ENCODE peak calls at places on chromosomes 6 and 20, in six cellular contexts. X, M, Z, C, T and F are unnamed samples.

GRCh38 chr6:112251170-112251945 is 3.0 kb downstream of the LAMA4 start:
- DNase-seq in X (no peak), M (no peak), T (no peak), Z (no peak), C (no peak), F (no peak)

GRCh38 chr6:167497387-167498056 is 172.6 kb downstream of the TTLL2 start:
- DNase-seq in M (no peak), C (no peak), Z (no peak), X (no peak), T (no peak), F (no peak)

GRCh38 chr6:3013486-3013885 is 13.8 kb downstream of the NQO2 start:
- DNase-seq in T (no peak), M (peak; percentile 94), Z (no peak), C (no peak), X (no peak), F (no peak)

GRCh38 chr6:131831392-131831791 is 23.6 kb downstream of the ENPP1 start:
- DNase-seq in T (no peak), M (peak; percentile 38), C (no peak), Z (no peak), X (no peak), F (no peak)

GRCh38 chr6:144131248-144131709 is 19.0 kb upstream of the STX11 start:
- DNase-seq in M (peak; percentile 93), Z (no peak), X (peak; percentile 47), T (no peak), C (no peak), F (no peak)

GRCh38 chr6:30568245-30568644 is 3.0 kb upstream of the ABCF1 start:
- DNase-seq in T (no peak), M (no peak), Z (no peak), X (no peak), C (no peak), F (no peak)

GRCh38 chr20:36881888-36882287 is 6.0 kb downstream of the TLDC2 start:
- DNase-seq in M (no peak), X (no peak), T (no peak), C (no peak), Z (no peak), F (no peak)

GRCh38 chr6:56357616-56358373 is 110.4 kb upstream of the COL21A1 start:
- DNase-seq in X (no peak), C (peak; percentile 56), T (no peak), Z (no peak), M (peak; percentile 70), F (no peak)

GRCh38 chr20:41897708-41898107 is 279.5 kb upstream of the CHD6 start:
- DNase-seq in C (no peak), X (no peak), T (no peak), M (no peak), Z (no peak), F (no peak)

GRCh38 chr6:18432180-18432579 is 45.0 kb downstream of the RNF144B start:
- DNase-seq in C (no peak), Z (no peak), T (no peak), M (peak; percentile 12), X (no peak), F (no peak)

GRCh38 chr6:133441491-133441890 is 200.3 kb downstream of the EYA4 start:
- DNase-seq in C (no peak), Z (no peak), T (no peak), M (peak; percentile 17), X (no peak), F (no peak)

GRCh38 chr6:28258877-28259777 is at the start of gene NKAPL:
- DNase-seq in M (no peak), C (peak; percentile 19), X (no peak), T (no peak), Z (peak; percentile 61), F (no peak)

GRCh38 chr6:143427109-143427817 is 23.2 kb downstream of the ADAT2 start:
- DNase-seq in C (peak; percentile 30), Z (peak; percentile 84), M (peak; percentile 82), X (no peak), T (peak; percentile 79), F (peak; percentile 88)

GRCh38 chr6:152267967-152268845 is 369.0 kb downstream of the SYNE1 start:
- DNase-seq in T (peak; percentile 43), M (peak; percentile 69), Z (peak; percentile 74), X (no peak), C (peak; percentile 23), F (peak; percentile 59)

GRCh38 chr6:158475344-158476302 is 84.3 kb upstream of the TMEM181 start:
- DNase-seq in M (peak; percentile 67), X (no peak), T (no peak), Z (no peak), C (no peak), F (peak; percentile 20)

GRCh38 chr20:58647162-58647813 is 3.8 kb upstream of the STX16 start:
- DNase-seq in Z (no peak), C (peak; percentile 44), X (no peak), M (no peak), T (peak; percentile 55), F (no peak)

GRCh38 chr6:11277275-11278206 is 45.1 kb upstream of the NEDD9 start:
- DNase-seq in T (no peak), Z (peak; percentile 88), X (no peak), M (peak; percentile 69), C (no peak), F (peak; percentile 75)

GRCh38 chr6:25945175-25945574 is 14.7 kb upstream of the SLC17A2 start:
- DNase-seq in T (no peak), X (no peak), Z (no peak), C (peak; percentile 67), M (no peak), F (no peak)

GRCh38 chr20:59604770-59605665 is 678 bp downstream of the PHACTR3 start:
- DNase-seq in Z (peak; percentile 60), T (peak; percentile 84), X (no peak), M (no peak), C (no peak), F (peak; percentile 54)

GRCh38 chr6:106823732-106824351 is 150.7 kb downstream of the CD24 start:
- DNase-seq in C (no peak), M (no peak), X (no peak), T (no peak), Z (peak; percentile 92), F (no peak)

GRCh38 chr20:145877-146276 is 3.5 kb downstream of the DEFB126 start:
- DNase-seq in T (no peak), C (no peak), X (no peak), M (no peak), Z (peak; percentile 50), F (no peak)

GRCh38 chr6:73644030-73644429 is 9.8 kb downstream of the SLC17A5 start:
- DNase-seq in C (no peak), M (peak; percentile 46), X (no peak), Z (no peak), T (no peak), F (no peak)

GRCh38 chr20:38728911-38729642 is 4.8 kb downstream of the SLC32A1 start:
- DNase-seq in X (no peak), Z (peak; percentile 96), T (peak; percentile 56), C (no peak), M (no peak), F (peak; percentile 80)

GRCh38 chr6:37202788-37203491 is 33.0 kb downstream of the PIM1 start:
- DNase-seq in T (no peak), Z (no peak), X (no peak), M (peak; percentile 38), C (no peak), F (no peak)

DNA sequence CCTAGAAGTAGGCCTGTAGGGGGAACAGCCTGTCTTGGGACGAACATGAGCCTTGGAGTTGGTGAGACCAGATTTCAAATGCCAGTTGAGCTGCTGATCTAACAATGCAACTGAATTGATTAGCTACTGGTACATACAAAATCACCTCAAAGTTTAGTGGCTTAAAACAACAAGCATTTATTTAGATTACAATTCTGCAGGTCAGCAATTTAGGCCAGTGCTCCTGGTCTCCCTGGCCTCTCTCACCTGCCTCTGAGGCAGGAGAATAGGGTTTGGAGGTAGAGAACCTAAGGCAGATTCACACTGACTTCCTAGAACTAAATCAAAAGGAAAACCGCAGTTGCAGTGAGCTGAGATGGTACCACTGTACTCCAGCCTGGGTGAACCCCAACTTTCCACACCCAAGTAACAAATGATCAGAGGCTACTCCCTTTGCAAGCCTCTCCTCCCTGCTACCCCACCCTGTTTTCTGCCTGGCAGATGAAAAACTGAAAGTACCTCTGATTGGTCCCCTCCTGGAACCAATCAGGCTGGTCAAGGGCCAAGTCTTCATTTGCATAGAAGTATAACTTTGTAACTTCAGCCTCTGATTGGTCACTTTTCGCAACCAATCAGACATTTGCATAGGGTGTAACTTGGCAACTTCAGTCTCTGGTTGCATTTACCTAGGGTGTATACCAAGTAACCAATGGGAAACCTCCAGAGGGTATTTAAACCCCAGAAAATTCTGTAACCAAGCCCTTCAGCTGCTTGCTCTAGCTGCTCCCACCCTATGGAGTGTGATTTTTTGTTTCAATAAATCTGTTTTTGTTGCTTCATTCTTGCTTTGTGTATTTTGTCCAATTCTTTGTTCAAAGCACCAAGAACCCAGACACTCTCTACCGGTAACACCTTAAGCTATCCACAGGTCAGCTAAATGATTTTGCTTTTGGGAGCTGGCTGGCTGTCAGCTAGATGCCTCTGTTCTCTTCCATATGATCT is 8.1 kb upstream of the UBR2 start:
- DNase-seq in X (peak; percentile 33), T (no peak), M (peak; percentile 47), C (peak; percentile 51), Z (peak; percentile 62), F (peak; percentile 38)
- TF ChIP-seq EZH2phosphoT487 in X (no peak), T (no peak), M (no peak), C (no peak), Z (no peak), F (no peak)

DNA sequence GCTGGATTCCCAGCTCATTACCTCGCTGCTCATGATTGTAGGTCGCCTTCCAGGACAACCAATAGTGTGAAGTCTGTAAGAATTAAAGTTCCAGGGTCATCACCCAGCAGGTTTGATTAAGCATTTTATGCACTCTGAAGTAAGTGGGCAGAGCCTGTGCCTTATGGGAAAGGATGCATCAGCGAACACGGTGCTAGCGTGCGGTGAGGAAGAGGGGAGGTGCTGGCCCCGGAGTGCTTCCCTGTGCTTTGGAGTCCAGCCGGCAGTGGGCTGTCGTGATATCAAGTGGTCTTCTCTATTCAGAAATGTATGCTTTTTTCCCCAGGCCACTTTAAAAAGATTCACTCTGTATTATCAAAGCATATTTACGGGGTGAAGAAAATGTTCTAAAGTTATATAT is 16.0 kb downstream of the DUSP22 start:
- DNase-seq in X (no peak), M (no peak), C (no peak), Z (no peak), T (no peak), F (no peak)
- TF ChIP-seq CTCF in X (no peak), M (no peak), C (no peak), Z (no peak), T (no peak), F (no peak)

GRCh38 chr20:2603816-2604505 is 48.5 kb upstream of the NOP56 start:
- DNase-seq in Z (no peak), C (no peak), M (no peak), X (no peak), T (peak; percentile 23), F (no peak)
- TF ChIP-seq EZH2phosphoT487 in Z (no peak), C (no peak), M (no peak), X (no peak), T (no peak), F (no peak)

DNA sequence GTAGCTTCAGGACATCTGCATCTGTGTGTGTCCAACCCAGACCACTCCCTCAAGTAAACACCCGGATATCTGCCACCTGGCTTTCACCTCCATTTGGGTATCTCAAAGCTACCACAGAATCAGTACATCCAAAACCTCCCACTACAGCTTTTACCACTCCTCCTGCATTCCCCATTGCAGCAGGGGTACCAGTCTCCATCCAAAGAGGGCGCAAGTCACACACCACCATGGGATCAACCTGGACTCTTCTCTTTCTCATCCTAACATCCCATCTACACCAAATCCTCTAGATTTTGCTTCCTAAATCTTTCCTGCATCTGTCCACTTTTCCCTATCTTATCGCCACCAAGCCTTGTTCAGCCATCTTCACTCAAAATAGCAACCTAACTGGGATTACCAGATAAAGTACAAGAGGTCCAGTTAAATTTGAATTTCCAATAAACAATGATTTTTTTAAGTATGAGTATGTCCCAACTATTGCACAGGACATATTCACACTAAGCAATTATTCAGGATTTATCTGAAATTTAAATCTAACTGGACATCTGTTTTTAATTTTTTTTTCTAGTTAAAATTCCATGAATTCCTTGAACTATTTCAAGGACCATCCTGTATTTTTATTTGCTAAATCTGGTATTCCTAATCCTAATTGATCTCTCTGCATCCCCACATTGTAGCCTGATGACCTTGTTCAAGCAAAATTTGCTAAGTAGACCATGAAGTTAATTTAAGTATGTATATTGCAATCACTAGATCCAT is 164.3 kb upstream of the MLN start:
- DNase-seq in X (peak; percentile 13), M (peak; percentile 37), C (no peak), T (peak; percentile 64), Z (peak; percentile 82), F (peak; percentile 67)
- TF ChIP-seq CTCF in X (peak; percentile 72), M (peak; percentile 64), C (peak; percentile 1), T (peak; percentile 27), Z (peak; percentile 90), F (peak; percentile 72)